ENCODE peak calls at places on chromosomes 4 and X, in five cellular contexts. U, Y, A, R and V are unnamed samples.

GRCh38 chr4:48949518-48950207 is 36.4 kb upstream of the CWH43 start:
- DNase-seq in U (no peak), Y (peak), A (peak), R (no peak), V (peak)

GRCh38 chrX:72280210-72280882 is 3.3 kb upstream of the RPS4X start:
- DNase-seq in U (no peak), Y (no peak), A (no peak), R (no peak), V (peak)

GRCh38 chrX:45801554-45801953 is 600.9 kb upstream of the DIPK2B start:
- DNase-seq in U (no peak), Y (no peak), A (peak), R (no peak), V (peak)

GRCh38 chr4:40952672-40953071 is 202.9 kb downstream of the NSUN7 start:
- DNase-seq in U (no peak), Y (no peak), A (no peak), R (no peak), V (no peak)

GRCh38 chr4:157115613-157116340 is 39.8 kb downstream of the GLRB start:
- DNase-seq in U (peak), Y (peak), A (peak), R (no peak), V (peak)

GRCh38 chrX:15344106-15344505 is 8.8 kb upstream of the PIGA start:
- DNase-seq in U (no peak), Y (no peak), A (no peak), R (no peak), V (no peak)

GRCh38 chrX:67780694-67781109 is 236.9 kb downstream of the AR start:
- DNase-seq in U (peak), Y (peak), A (peak), R (peak), V (peak)

GRCh38 chr4:79209822-79210635 is 115.8 kb downstream of the NAA11 start:
- DNase-seq in U (peak), Y (no peak), A (no peak), R (no peak), V (no peak)

GRCh38 chr4:134533068-134533467 is 331.5 kb upstream of the PABPC4L start:
- DNase-seq in U (no peak), Y (no peak), A (no peak), R (no peak), V (no peak)

GRCh38 chr4:182533948-182534347 is 290.7 kb downstream of the TENM3 start:
- DNase-seq in U (no peak), Y (no peak), A (peak), R (no peak), V (peak)

GRCh38 chr4:93182722-93183121 is 645.8 kb upstream of the ATOH1 start:
- DNase-seq in U (no peak), Y (no peak), A (no peak), R (no peak), V (peak)

GRCh38 chr4:109589605-109590004 is 29.6 kb downstream of the MCUB start:
- DNase-seq in U (no peak), Y (no peak), A (no peak), R (no peak), V (no peak)

GRCh38 chr4:31084806-31085416 is 364.7 kb downstream of the PCDH7 start:
- DNase-seq in U (no peak), Y (no peak), A (no peak), R (no peak), V (peak)

GRCh38 chrX:23792861-23793553 is 10.0 kb downstream of the SAT1 start:
- DNase-seq in U (no peak), Y (no peak), A (peak), R (no peak), V (no peak)

GRCh38 chrX:32825009-32825408 is 386.3 kb downstream of the DMD start:
- DNase-seq in U (no peak), Y (no peak), A (no peak), R (no peak), V (no peak)

GRCh38 chr4:116866116-116866515 is 219.3 kb downstream of the TRAM1L1 start:
- DNase-seq in U (no peak), Y (no peak), A (peak), R (no peak), V (no peak)

GRCh38 chrX:134287356-134287755 is 50.4 kb downstream of the CCDC160 start:
- DNase-seq in U (no peak), Y (no peak), A (no peak), R (no peak), V (no peak)

GRCh38 chr4:55183926-55184599 is 58.7 kb upstream of the KDR start:
- DNase-seq in U (peak), Y (peak), A (peak), R (no peak), V (peak)

GRCh38 chr4:98566491-98567008 is 91.9 kb downstream of the TSPAN5 start:
- DNase-seq in U (no peak), Y (no peak), A (peak), R (no peak), V (no peak)

DNA sequence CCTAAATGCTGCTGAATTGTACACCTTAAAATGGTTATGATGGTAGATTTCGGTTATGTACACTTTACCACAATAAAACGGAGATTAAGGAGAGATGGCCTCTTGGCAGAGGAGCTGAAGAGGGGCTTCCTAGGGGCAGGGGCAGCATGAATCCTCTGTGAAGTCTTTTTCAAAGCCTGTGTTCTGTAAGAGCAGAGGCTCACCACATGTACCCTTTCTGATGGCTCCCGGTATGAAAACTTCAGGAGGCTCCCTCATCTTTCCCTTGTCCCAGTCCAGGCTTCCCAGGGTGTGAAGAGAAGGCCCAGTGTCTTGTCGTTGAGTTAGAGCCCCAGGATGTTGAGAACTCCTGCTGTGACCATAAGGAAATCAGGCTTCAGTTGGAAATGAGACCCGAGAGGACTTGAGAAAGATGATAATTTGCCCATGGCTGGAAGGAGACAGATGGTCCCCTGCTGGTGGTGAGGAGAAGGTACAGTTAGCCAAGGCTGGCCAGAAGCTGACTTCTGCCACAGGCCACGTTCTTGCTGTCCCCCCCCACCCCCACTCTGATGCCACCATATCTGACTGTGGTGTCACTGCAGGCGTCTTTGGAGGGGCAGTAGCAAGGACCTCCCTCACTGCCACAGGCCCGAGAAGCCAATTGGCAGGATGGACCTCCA is 31.8 kb upstream of the MTM1 start:
- DNase-seq in U (no peak), Y (no peak), A (no peak), R (no peak), V (no peak)
- TF ChIP-seq CTCF in U (peak), Y (no peak), A (peak), R (peak), V (no peak)

DNA sequence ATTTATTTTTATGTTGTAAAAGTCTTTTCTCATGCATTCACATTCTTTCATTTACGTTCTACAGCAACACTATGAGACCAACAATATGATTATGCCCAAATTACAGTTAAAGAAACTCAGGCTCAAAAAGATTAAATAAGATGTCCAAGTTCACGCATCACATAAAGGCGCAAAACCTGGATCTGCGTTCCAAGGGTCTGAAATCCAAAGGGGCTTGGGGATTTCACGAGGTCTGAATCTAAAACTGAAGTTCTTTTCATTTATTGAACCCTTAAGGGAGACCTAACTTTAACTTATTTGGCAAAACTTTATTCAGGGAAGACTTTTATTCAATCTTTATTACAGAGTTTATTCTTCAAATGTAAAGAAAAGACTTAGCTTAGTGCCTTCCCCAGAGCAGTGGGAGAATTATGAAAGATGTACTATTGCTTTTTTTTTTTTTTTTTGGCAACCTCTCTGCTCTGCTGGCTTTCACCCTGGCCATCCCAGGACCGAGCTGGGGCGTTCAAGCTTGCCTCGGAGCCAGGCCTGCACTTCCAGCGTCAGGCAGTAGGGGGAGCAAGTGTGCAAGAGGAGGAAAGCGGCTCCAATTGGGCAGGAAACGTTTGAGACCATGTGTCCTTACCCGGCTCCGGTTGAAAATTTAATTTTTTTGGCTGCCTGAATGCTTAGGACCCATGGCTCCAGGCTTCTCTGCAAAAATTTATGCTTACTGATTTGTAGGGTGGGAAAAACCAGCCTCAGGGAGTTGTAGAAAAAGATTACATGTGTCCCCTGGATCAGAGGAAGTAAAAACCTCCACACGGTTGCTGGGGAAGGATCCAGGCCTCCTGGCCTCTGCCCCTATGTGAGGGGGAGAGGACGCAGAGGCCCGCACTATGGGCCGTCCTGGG is 344.3 kb upstream of the KLF3 start:
- DNase-seq in U (no peak), Y (peak), A (peak), R (peak), V (peak)
- H3K4me3 ChIP-seq in U (peak), Y (no peak), A (no peak), R (peak), V (no peak)

GRCh38 chr4:184506527-184507121 is 32.3 kb upstream of the IRF2 start:
- DNase-seq in U (no peak), Y (no peak), A (no peak), R (no peak), V (no peak)
- TF ChIP-seq CTCF in U (peak), Y (no peak), A (peak), R (peak), V (peak)

GRCh38 chr4:66275381-66276060 is 605.2 kb upstream of the EPHA5 start:
- DNase-seq in U (no peak), Y (peak), A (peak), R (no peak), V (no peak)
- H3K4me3 ChIP-seq in U (no peak), Y (no peak), A (no peak), R (no peak), V (no peak)

DNA sequence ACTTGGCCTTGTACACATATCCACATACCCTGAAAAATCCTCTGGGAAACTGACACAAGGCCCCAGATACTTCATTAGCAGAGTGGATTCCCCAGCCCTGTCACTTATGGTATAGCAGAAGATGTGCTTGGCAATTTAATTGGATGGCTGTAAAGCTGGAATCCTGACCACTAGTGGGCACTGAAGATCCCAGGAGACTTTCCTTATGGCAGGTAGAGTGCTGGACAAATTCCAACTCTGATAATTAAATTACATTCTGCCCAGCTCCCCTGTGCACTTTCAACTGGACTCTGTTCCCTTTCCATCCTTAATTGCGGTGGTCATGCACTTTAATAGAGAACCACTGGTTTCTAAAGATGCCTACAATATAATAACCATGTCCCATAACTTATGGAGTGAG is 119.8 kb downstream of the DCK start:
- DNase-seq in U (no peak), Y (no peak), A (no peak), R (no peak), V (peak)
- TF ChIP-seq CTCF in U (peak), Y (no peak), A (peak), R (no peak), V (peak)

GRCh38 chr4:6991771-6992557 is 51.2 kb upstream of the TADA2B start:
- DNase-seq in U (peak), Y (peak), A (peak), R (no peak), V (peak)
- H3K4me3 ChIP-seq in U (peak), Y (peak), A (no peak), R (peak), V (no peak)

GRCh38 chr4:47209833-47210232 is 178.5 kb downstream of the GABRB1 start:
- DNase-seq in U (peak), Y (peak), A (peak), R (no peak), V (peak)
- TF ChIP-seq CTCF in U (no peak), Y (no peak), A (no peak), R (no peak), V (no peak)